ENCODE peak calls at places on chromosome 4, in seven cellular contexts. E, O, N, S, F, U and V are unnamed samples.

GRCh38 chr4:158371158-158371557 is 150.5 kb upstream of the RXFP1 start:
- DNase-seq in E (peak), O (no peak), N (no peak), S (no peak), F (no peak), U (peak), V (no peak)

GRCh38 chr4:3371581-3372001 is 70.2 kb upstream of the HGFAC start:
- DNase-seq in E (no peak), O (no peak), N (peak), S (no peak), F (no peak), U (no peak), V (no peak)

GRCh38 chr4:188308142-188308541 is 168.9 kb downstream of the TRIML1 start:
- DNase-seq in E (no peak), O (no peak), N (no peak), S (no peak), F (no peak), U (no peak), V (no peak)

GRCh38 chr4:140720387-140721087 is 35.6 kb downstream of the TBC1D9 start:
- DNase-seq in E (no peak), O (no peak), N (no peak), S (no peak), F (no peak), U (no peak), V (no peak)

GRCh38 chr4:38752393-38752961 is 30.3 kb downstream of the TLR10 start:
- DNase-seq in E (no peak), O (no peak), N (peak), S (no peak), F (no peak), U (peak), V (no peak)

GRCh38 chr4:118772149-118773081 is 63.5 kb downstream of the SEC24D start:
- DNase-seq in E (peak), O (no peak), N (peak), S (no peak), F (no peak), U (no peak), V (no peak)

GRCh38 chr4:88352062-88352461 is 26.6 kb upstream of the HERC6 start:
- DNase-seq in E (no peak), O (no peak), N (peak), S (no peak), F (peak), U (no peak), V (no peak)

GRCh38 chr4:147707892-147708672 is 23.8 kb upstream of the ARHGAP10 start:
- DNase-seq in E (no peak), O (peak), N (peak), S (peak), F (no peak), U (no peak), V (peak)

GRCh38 chr4:89539797-89540711 is 232.5 kb upstream of the GPRIN3 start:
- DNase-seq in E (no peak), O (no peak), N (peak), S (no peak), F (no peak), U (no peak), V (no peak)

GRCh38 chr4:138451264-138451663 is 209.1 kb upstream of the SLC7A11 start:
- DNase-seq in E (no peak), O (no peak), N (no peak), S (no peak), F (no peak), U (no peak), V (no peak)

GRCh38 chr4:100493756-100494155 is 24.1 kb downstream of the EMCN start:
- DNase-seq in E (no peak), O (no peak), N (no peak), S (no peak), F (no peak), U (no peak), V (no peak)

GRCh38 chr4:127641524-127641923 is 8.8 kb downstream of the INTU start:
- DNase-seq in E (no peak), O (no peak), N (no peak), S (no peak), F (no peak), U (no peak), V (no peak)

GRCh38 chr4:37687175-37687525 is 974 bp upstream of the RELL1 start:
- DNase-seq in E (no peak), O (no peak), N (no peak), S (no peak), F (no peak), U (no peak), V (no peak)

GRCh38 chr4:51866835-51867234 is 23.9 kb downstream of the DCUN1D4 start:
- DNase-seq in E (no peak), O (no peak), N (no peak), S (no peak), F (no peak), U (no peak), V (no peak)

GRCh38 chr4:152778656-152779512 is 646 bp downstream of the TIGD4 start:
- DNase-seq in E (peak), O (peak), N (no peak), S (peak), F (no peak), U (no peak), V (peak)

GRCh38 chr4:16140520-16141249 is 56.9 kb upstream of the PROM1 start:
- DNase-seq in E (no peak), O (no peak), N (peak), S (no peak), F (peak), U (peak), V (no peak)

GRCh38 chr4:174045381-174045780 is 238.1 kb downstream of the FBXO8 start:
- DNase-seq in E (no peak), O (no peak), N (no peak), S (no peak), F (no peak), U (no peak), V (no peak)

GRCh38 chr4:179485781-179486180 is 2043.5 kb upstream of the AGA start:
- DNase-seq in E (no peak), O (no peak), N (no peak), S (no peak), F (no peak), U (no peak), V (no peak)

GRCh38 chr4:66014146-66014765 is 344.0 kb upstream of the EPHA5 start:
- DNase-seq in E (no peak), O (no peak), N (no peak), S (no peak), F (no peak), U (no peak), V (no peak)

GRCh38 chr4:108080752-108081151 is 88.0 kb downstream of the LEF1 start:
- DNase-seq in E (no peak), O (peak), N (no peak), S (no peak), F (no peak), U (no peak), V (peak)

GRCh38 chr4:186058253-186058979 is 10.5 kb upstream of the TLR3 start:
- DNase-seq in E (no peak), O (no peak), N (no peak), S (no peak), F (no peak), U (no peak), V (no peak)

GRCh38 chr4:186881521-186882220 is 158.0 kb upstream of the FAT1 start:
- DNase-seq in E (no peak), O (no peak), N (peak), S (no peak), F (peak), U (peak), V (no peak)

GRCh38 chr4:105994061-105994460 is 98.8 kb downstream of the NPNT start:
- DNase-seq in E (no peak), O (no peak), N (no peak), S (no peak), F (no peak), U (no peak), V (no peak)

GRCh38 chr4:3387943-3388348 is 53.8 kb upstream of the HGFAC start:
- DNase-seq in E (no peak), O (no peak), N (peak), S (no peak), F (no peak), U (no peak), V (no peak)

GRCh38 chr4:1192493-1193205 is 20.3 kb upstream of the SPON2 start:
- DNase-seq in E (peak), O (no peak), N (no peak), S (no peak), F (no peak), U (no peak), V (peak)

GRCh38 chr4:112266823-112267222 is 18.9 kb downstream of the TIFA start:
- DNase-seq in E (no peak), O (no peak), N (peak), S (no peak), F (no peak), U (no peak), V (no peak)

GRCh38 chr4:185587444-185588161 is 52.3 kb upstream of the PDLIM3 start:
- DNase-seq in E (no peak), O (peak), N (peak), S (peak), F (no peak), U (no peak), V (peak)

GRCh38 chr4:39937683-39938268 is 39.9 kb downstream of the PDS5A start:
- DNase-seq in E (no peak), O (no peak), N (no peak), S (no peak), F (no peak), U (no peak), V (no peak)